ENCODE peak calls at places on chromosomes 3 and 15, in ten cellular contexts. Z, J, D, I, Y, O, B, C, K and H are unnamed samples.

GRCh38 chr3:54982807-54983206 is 54.9 kb upstream of the LRTM1 start:
- DNase-seq in Z (no peak), J (no peak), D (no peak), I (no peak), Y (no peak), O (no peak), B (no peak), C (no peak), K (no peak), H (no peak)

GRCh38 chr3:107217161-107217560 is 160.1 kb upstream of the CCDC54 start:
- DNase-seq in Z (no peak), J (no peak), D (no peak), I (no peak), Y (peak), O (no peak), B (no peak), C (peak), K (peak), H (no peak)

GRCh38 chr3:71647751-71648150 is 64.2 kb upstream of the FOXP1 start:
- DNase-seq in Z (no peak), J (no peak), D (no peak), I (no peak), Y (no peak), O (no peak), B (no peak), C (no peak), K (no peak), H (no peak)

GRCh38 chr15:29268706-29269484 is 727 bp downstream of the NSMCE3 start:
- DNase-seq in Z (peak), J (peak), D (no peak), I (peak), Y (peak), O (peak), B (peak), C (peak), K (no peak), H (no peak)

GRCh38 chr3:10944866-10945265 is 47.7 kb upstream of the SLC6A1 start:
- DNase-seq in Z (no peak), J (no peak), D (no peak), I (no peak), Y (no peak), O (no peak), B (no peak), C (no peak), K (no peak), H (no peak)

GRCh38 chr15:99857836-99858235 is 124.6 kb upstream of the LYSMD4 start:
- DNase-seq in Z (no peak), J (no peak), D (no peak), I (no peak), Y (no peak), O (no peak), B (peak), C (no peak), K (no peak), H (no peak)

GRCh38 chr3:125011941-125012340 is 43.9 kb downstream of the HEG1 start:
- DNase-seq in Z (no peak), J (no peak), D (no peak), I (no peak), Y (no peak), O (no peak), B (peak), C (peak), K (no peak), H (no peak)

GRCh38 chr15:68316061-68316804 is 38.7 kb downstream of the FEM1B start:
- DNase-seq in Z (peak), J (no peak), D (no peak), I (peak), Y (no peak), O (no peak), B (peak), C (peak), K (no peak), H (no peak)

GRCh38 chr3:46440531-46441294 is 24.0 kb downstream of the LTF start:
- DNase-seq in Z (no peak), J (no peak), D (no peak), I (no peak), Y (no peak), O (no peak), B (no peak), C (no peak), K (no peak), H (no peak)

GRCh38 chr3:136955813-136956212 is 2.0 kb upstream of the IL20RB start:
- DNase-seq in Z (no peak), J (no peak), D (no peak), I (peak), Y (peak), O (no peak), B (no peak), C (peak), K (no peak), H (no peak)

GRCh38 chr3:113148307-113148703 is 63.1 kb upstream of the BOC start:
- DNase-seq in Z (no peak), J (peak), D (no peak), I (no peak), Y (no peak), O (peak), B (no peak), C (no peak), K (no peak), H (no peak)

GRCh38 chr3:14633819-14634424 is 17.6 kb upstream of the CCDC174 start:
- DNase-seq in Z (peak), J (peak), D (no peak), I (peak), Y (peak), O (no peak), B (peak), C (peak), K (peak), H (peak)
- TF ChIP-seq CTCF in Z (peak), J (peak), D (peak), I (peak), Y (peak), O (no peak), B (peak), C (peak), K (peak), H (peak)

GRCh38 chr3:14290631-14291385 is 111.6 kb upstream of the SLC6A6 start:
- DNase-seq in Z (no peak), J (no peak), D (no peak), I (no peak), Y (peak), O (peak), B (no peak), C (no peak), K (no peak), H (no peak)
- H3K4me3 ChIP-seq in Z (no peak), J (no peak), D (no peak), I (no peak), Y (no peak), O (no peak), B (no peak), C (no peak), K (no peak), H (no peak)

DNA sequence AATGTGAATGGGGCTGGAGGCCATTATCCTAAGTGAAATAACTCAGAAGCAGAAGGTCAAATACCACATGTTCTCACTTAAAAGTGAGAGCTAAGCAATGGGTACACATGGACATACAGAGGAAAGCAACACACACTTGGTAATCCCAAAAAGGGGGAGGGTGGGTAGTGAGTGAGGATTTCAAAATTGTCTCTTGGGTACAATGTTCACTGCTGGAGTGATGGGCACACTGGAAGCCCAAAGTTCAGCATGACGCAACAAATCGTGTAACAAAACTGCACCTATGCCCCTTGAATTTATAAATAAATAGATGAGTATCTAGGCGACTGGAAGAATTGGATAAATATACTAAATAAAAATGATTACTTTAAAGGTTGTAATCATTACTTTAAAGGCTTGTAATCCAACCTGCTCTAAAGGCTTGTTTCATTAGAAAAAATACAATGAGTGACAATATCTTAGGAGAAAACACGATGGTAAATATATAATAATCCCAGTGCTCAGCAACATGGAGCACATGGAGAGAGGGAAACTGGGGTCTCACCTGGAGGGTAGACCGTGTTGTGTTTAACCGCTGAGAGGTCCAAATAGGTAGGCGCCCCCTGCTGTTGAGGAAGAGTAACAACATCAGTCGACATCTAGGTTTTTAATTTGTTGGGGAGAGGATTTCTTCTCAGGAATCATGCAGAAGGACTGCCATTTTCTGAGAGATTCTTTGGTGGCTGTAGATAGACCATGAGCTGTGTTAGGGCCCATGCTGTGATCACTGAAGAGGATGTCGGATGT is 78.5 kb upstream of the ROBO1 start:
- DNase-seq in Z (no peak), J (no peak), D (no peak), I (no peak), Y (no peak), O (no peak), B (peak), C (no peak), K (no peak), H (no peak)
- TF ChIP-seq CTCF in Z (no peak), J (no peak), D (no peak), I (peak), Y (peak), O (no peak), B (peak), C (peak), K (peak), H (no peak)

GRCh38 chr15:24823473-24823872 is 131.3 kb upstream of the SNRPN start:
- DNase-seq in Z (no peak), J (peak), D (peak), I (peak), Y (no peak), O (no peak), B (peak), C (no peak), K (no peak), H (no peak)
- H3K4me3 ChIP-seq in Z (no peak), J (peak), D (no peak), I (no peak), Y (no peak), O (no peak), B (peak), C (no peak), K (no peak), H (no peak)

GRCh38 chr3:25442486-25442885 is 14.4 kb downstream of the RARB start:
- DNase-seq in Z (no peak), J (no peak), D (no peak), I (no peak), Y (no peak), O (no peak), B (no peak), C (no peak), K (no peak), H (no peak)

GRCh38 chr3:25444273-25444672 is 16.2 kb downstream of the RARB start:
- DNase-seq in Z (no peak), J (no peak), D (no peak), I (no peak), Y (no peak), O (no peak), B (no peak), C (no peak), K (no peak), H (no peak)

GRCh38 chr3:25438791-25439555 is 10.9 kb downstream of the RARB start:
- DNase-seq in Z (no peak), J (no peak), D (no peak), I (peak), Y (no peak), O (no peak), B (no peak), C (peak), K (no peak), H (no peak)

GRCh38 chr3:25437953-25438352 is 9.9 kb downstream of the RARB start:
- DNase-seq in Z (no peak), J (no peak), D (no peak), I (no peak), Y (no peak), O (no peak), B (no peak), C (no peak), K (no peak), H (no peak)

DNA sequence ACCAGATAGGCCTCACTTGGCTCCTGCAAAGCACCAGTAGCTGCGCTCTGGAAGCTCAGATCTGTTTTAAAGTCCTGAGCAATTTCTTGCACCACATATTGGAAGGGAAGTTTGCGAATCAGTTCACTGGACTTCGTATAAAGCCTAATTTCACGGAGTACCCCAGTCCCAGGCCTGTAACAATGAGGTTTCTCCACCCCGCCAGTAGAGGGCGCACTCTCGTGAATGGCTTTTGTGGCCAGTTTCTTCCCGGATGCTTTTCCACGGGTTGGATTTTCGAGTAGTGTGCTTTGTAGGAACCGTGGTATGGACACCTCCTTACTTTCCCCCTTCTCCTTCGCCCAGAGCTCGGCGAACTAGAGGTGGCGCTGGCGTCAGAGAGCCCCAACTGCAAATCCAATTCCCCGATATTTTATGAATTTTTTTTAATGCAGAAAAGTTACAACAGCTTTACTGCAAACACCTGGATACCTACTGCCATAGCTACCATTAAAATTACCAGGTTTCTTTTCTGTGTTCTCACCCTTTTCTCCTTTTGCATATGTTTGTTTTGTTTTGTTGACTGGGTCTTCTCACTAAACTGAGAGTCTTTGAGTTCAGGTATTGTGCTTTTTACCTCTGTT is 13.3 kb downstream of the RARB start:
- DNase-seq in Z (no peak), J (no peak), D (no peak), I (no peak), Y (no peak), O (no peak), B (peak), C (no peak), K (no peak), H (no peak)
- TF ChIP-seq CTCF in Z (peak), J (peak), D (peak), I (peak), Y (peak), O (no peak), B (peak), C (peak), K (peak), H (peak)

GRCh38 chr15:94847325-94847724 is 616.0 kb downstream of the MCTP2 start:
- DNase-seq in Z (no peak), J (no peak), D (no peak), I (no peak), Y (no peak), O (no peak), B (no peak), C (no peak), K (no peak), H (no peak)

GRCh38 chr15:94845391-94845718 is 614.0 kb downstream of the MCTP2 start:
- DNase-seq in Z (no peak), J (no peak), D (no peak), I (no peak), Y (no peak), O (no peak), B (no peak), C (no peak), K (no peak), H (no peak)

GRCh38 chr15:94844188-94844532 is 612.8 kb downstream of the MCTP2 start:
- DNase-seq in Z (no peak), J (no peak), D (no peak), I (no peak), Y (no peak), O (no peak), B (no peak), C (no peak), K (no peak), H (no peak)

GRCh38 chr15:94843060-94843459 is 611.7 kb downstream of the MCTP2 start:
- DNase-seq in Z (no peak), J (no peak), D (no peak), I (no peak), Y (no peak), O (no peak), B (no peak), C (no peak), K (no peak), H (no peak)

DNA sequence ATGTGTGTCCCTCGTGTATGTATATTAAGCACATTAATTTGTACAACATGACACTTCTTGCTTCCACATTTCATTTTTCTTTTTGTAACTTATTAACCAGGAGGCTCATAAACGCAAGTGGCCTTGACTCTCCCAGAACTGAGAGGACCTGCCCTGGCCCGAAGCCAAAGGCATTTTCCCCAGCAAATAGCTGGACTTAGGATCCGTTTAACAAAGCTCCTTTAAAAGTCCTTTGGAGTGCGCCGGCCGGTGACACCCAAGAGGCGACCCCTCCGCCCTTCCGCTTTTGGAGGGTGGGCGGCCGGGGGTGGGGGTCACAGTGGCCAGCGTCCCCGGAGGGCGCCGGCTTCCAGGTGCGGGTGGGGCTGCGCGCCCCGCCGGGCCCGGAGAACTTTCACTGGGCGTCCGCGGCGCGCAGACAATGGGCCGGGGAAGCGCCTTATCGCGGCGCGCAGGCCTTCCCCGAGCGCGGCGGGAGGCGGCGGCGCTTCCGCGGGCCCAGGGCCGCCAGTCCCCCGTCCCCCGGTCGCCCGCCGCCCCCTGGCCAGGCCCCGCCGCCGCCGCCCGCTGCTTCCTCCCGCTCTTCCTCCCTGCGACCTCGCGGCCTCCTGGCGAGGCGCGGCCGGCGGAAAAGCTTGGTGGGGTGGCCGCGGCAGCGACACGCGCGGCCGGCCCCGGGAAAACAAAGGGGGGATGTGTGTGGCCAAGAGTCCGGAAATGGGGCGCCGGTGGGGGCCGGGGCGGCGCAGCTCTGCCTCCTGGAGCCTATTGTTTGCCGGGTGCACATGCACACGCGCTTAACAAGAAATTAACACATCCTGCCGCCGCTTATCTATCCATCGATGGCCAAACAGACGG is 613.4 kb downstream of the MCTP2 start:
- DNase-seq in Z (peak), J (peak), D (peak), I (peak), Y (peak), O (peak), B (peak), C (peak), K (no peak), H (peak)
- H3K4me3 ChIP-seq in Z (peak), J (peak), D (peak), I (no peak), Y (peak), O (peak), B (peak), C (peak), K (no peak), H (peak)